ENCODE peak calls at places on chromosomes 4 and X, in nine cellular contexts. B, G, E, R, J, Y, H, T and M are unnamed samples.
A peak's percentile ranks its signal among the peaks of the same experiment; 100 is the strongest.

GRCh38 chr4:168569066-168569908 is 72.4 kb downstream of the PALLD start:
- DNase-seq in B (no peak), G (no peak), E (no peak), R (no peak), J (no peak), Y (no peak), H (no peak), T (no peak), M (no peak)

GRCh38 chr4:38160487-38161207 is 200.4 kb downstream of the PTTG2 start:
- DNase-seq in B (peak; percentile 49), G (no peak), E (no peak), R (peak; percentile 57), J (peak; percentile 40), Y (peak; percentile 41), H (no peak), T (peak; percentile 20), M (peak; percentile 58)

GRCh38 chr4:126705271-126705670 is 927.5 kb upstream of the INTU start:
- DNase-seq in B (no peak), G (no peak), E (no peak), R (no peak), J (no peak), Y (no peak), H (no peak), T (no peak), M (no peak)

GRCh38 chr4:40525811-40526598 is 103.7 kb downstream of the RBM47 start:
- DNase-seq in B (no peak), G (no peak), E (peak; percentile 45), R (no peak), J (no peak), Y (no peak), H (no peak), T (no peak), M (no peak)

GRCh38 chrX:19683817-19684216 is 168.5 kb upstream of the MAP3K15 start:
- DNase-seq in B (no peak), G (no peak), E (no peak), R (peak; percentile 15), J (peak; percentile 16), Y (peak; percentile 25), H (no peak), T (peak; percentile 18), M (no peak)

GRCh38 chr4:153852501-153852900 is 63.6 kb upstream of the SFRP2 start:
- DNase-seq in B (no peak), G (no peak), E (no peak), R (no peak), J (no peak), Y (no peak), H (no peak), T (no peak), M (no peak)

GRCh38 chr4:60780874-60781273 is 419.3 kb upstream of the ADGRL3 start:
- DNase-seq in B (no peak), G (no peak), E (no peak), R (no peak), J (no peak), Y (no peak), H (no peak), T (no peak), M (no peak)

GRCh38 chrX:21993265-21993664 is 38.9 kb upstream of the PHEX start:
- DNase-seq in B (peak; percentile 35), G (no peak), E (peak; percentile 29), R (no peak), J (no peak), Y (no peak), H (peak; percentile 63), T (no peak), M (no peak)

GRCh38 chr4:127601029-127601428 is 31.7 kb upstream of the INTU start:
- DNase-seq in B (no peak), G (no peak), E (no peak), R (no peak), J (no peak), Y (no peak), H (no peak), T (no peak), M (no peak)

GRCh38 chr4:40886931-40887330 is 137.2 kb downstream of the NSUN7 start:
- DNase-seq in B (no peak), G (no peak), E (no peak), R (no peak), J (no peak), Y (no peak), H (no peak), T (no peak), M (no peak)

GRCh38 chr4:73447701-73448100 is 11.7 kb downstream of the AFP start:
- DNase-seq in B (no peak), G (no peak), E (no peak), R (no peak), J (no peak), Y (no peak), H (no peak), T (no peak), M (no peak)